ENCODE peak calls at places on chromosome 13, in seven cellular contexts. R, O, D, B, G, E and J are unnamed samples.

GRCh38 chr13:98325724-98326123 is 148.7 kb upstream of the RNF113B start:
- DNase-seq in R (no peak), O (no peak), D (no peak), B (no peak), G (no peak), E (no peak), J (no peak)

GRCh38 chr13:48901786-48902185 is 73.9 kb upstream of the FNDC3A start:
- DNase-seq in R (no peak), O (no peak), D (no peak), B (no peak), G (no peak), E (no peak), J (no peak)

GRCh38 chr13:44906758-44907157 is 82.5 kb downstream of the NUFIP1 start:
- DNase-seq in R (no peak), O (no peak), D (no peak), B (no peak), G (no peak), E (no peak), J (no peak)

GRCh38 chr13:52344108-52344507 is 61.9 kb downstream of the THSD1 start:
- DNase-seq in R (no peak), O (no peak), D (no peak), B (no peak), G (no peak), E (no peak), J (no peak)

GRCh38 chr13:24254151-24254810 is 55.1 kb upstream of the C1QTNF9 start:
- DNase-seq in R (no peak), O (no peak), D (no peak), B (no peak), G (no peak), E (no peak), J (no peak)

GRCh38 chr13:77898097-77898496 is 20.5 kb downstream of the EDNRB start:
- DNase-seq in R (no peak), O (no peak), D (no peak), B (peak), G (no peak), E (no peak), J (no peak)

GRCh38 chr13:100090861-100091260 is 2.0 kb downstream of the PCCA start:
- DNase-seq in R (no peak), O (no peak), D (no peak), B (no peak), G (no peak), E (no peak), J (no peak)

GRCh38 chr13:41622545-41623429 is 165.4 kb downstream of the RGCC start:
- DNase-seq in R (no peak), O (no peak), D (no peak), B (no peak), G (no peak), E (no peak), J (no peak)

GRCh38 chr13:51687928-51688714 is 103.9 kb downstream of the WDFY2 start:
- DNase-seq in R (no peak), O (no peak), D (no peak), B (no peak), G (peak), E (peak), J (no peak)

GRCh38 chr13:68535329-68535728 is 1305.2 kb upstream of the PCDH9 start:
- DNase-seq in R (no peak), O (no peak), D (no peak), B (no peak), G (no peak), E (no peak), J (no peak)

GRCh38 chr13:107367258-107367657 is 799.3 kb upstream of the ARGLU1 start:
- DNase-seq in R (no peak), O (no peak), D (no peak), B (no peak), G (no peak), E (no peak), J (no peak)

GRCh38 chr13:78603240-78603947 is at the start of gene POU4F1:
- DNase-seq in R (no peak), O (peak), D (no peak), B (peak), G (peak), E (peak), J (no peak)

GRCh38 chr13:46866150-46866549 is 30.7 kb downstream of the HTR2A start:
- DNase-seq in R (no peak), O (no peak), D (peak), B (no peak), G (peak), E (peak), J (no peak)

GRCh38 chr13:62119739-62120700 is 704.4 kb upstream of the PCDH20 start:
- DNase-seq in R (peak), O (no peak), D (no peak), B (no peak), G (no peak), E (peak), J (no peak)

GRCh38 chr13:64371045-64371444 is 2859.1 kb downstream of the PCDH9 start:
- DNase-seq in R (peak), O (no peak), D (no peak), B (no peak), G (no peak), E (no peak), J (no peak)

GRCh38 chr13:96652506-96652905 is 341.8 kb downstream of the OXGR1 start:
- DNase-seq in R (no peak), O (no peak), D (no peak), B (no peak), G (no peak), E (no peak), J (no peak)

GRCh38 chr13:41034862-41035261 is 15.7 kb upstream of the ELF1 start:
- DNase-seq in R (no peak), O (no peak), D (no peak), B (no peak), G (no peak), E (no peak), J (no peak)

GRCh38 chr13:23477096-23477495 is 43.6 kb upstream of the SACS start:
- DNase-seq in R (no peak), O (no peak), D (no peak), B (no peak), G (no peak), E (no peak), J (no peak)

GRCh38 chr13:48769107-48769704 is 115.5 kb downstream of the CYSLTR2 start:
- DNase-seq in R (peak), O (peak), D (peak), B (peak), G (peak), E (peak), J (peak)

GRCh38 chr13:32134241-32134801 is 102.7 kb downstream of the FRY start:
- DNase-seq in R (no peak), O (no peak), D (no peak), B (no peak), G (no peak), E (no peak), J (no peak)

GRCh38 chr13:44932850-44933251 is 56.4 kb downstream of the NUFIP1 start:
- DNase-seq in R (no peak), O (no peak), D (no peak), B (no peak), G (no peak), E (no peak), J (no peak)

GRCh38 chr13:113349491-113349890 is 14.4 kb downstream of the GRTP1 start:
- DNase-seq in R (no peak), O (no peak), D (no peak), B (no peak), G (no peak), E (no peak), J (no peak)
- TF ChIP-seq YY1 in R (no peak), O (no peak), D (no peak), B (no peak), G (no peak), E (no peak), J (no peak)

GRCh38 chr13:39397866-39398265 is 205.1 kb downstream of the LHFPL6 start:
- DNase-seq in R (no peak), O (no peak), D (no peak), B (no peak), G (no peak), E (no peak), J (no peak)
- TF ChIP-seq YY1 in R (no peak), O (no peak), D (no peak), B (no peak), G (no peak), E (no peak), J (no peak)

GRCh38 chr13:50529154-50529882 is 314.2 kb downstream of the DLEU7 start:
- DNase-seq in R (peak), O (no peak), D (no peak), B (no peak), G (no peak), E (peak), J (no peak)
- TF ChIP-seq YY1 in R (peak), O (no peak), D (no peak), B (no peak), G (no peak), E (no peak), J (no peak)

GRCh38 chr13:26095846-26096245 is 44.0 kb upstream of the SHISA2 start:
- DNase-seq in R (no peak), O (no peak), D (no peak), B (no peak), G (no peak), E (no peak), J (no peak)

DNA sequence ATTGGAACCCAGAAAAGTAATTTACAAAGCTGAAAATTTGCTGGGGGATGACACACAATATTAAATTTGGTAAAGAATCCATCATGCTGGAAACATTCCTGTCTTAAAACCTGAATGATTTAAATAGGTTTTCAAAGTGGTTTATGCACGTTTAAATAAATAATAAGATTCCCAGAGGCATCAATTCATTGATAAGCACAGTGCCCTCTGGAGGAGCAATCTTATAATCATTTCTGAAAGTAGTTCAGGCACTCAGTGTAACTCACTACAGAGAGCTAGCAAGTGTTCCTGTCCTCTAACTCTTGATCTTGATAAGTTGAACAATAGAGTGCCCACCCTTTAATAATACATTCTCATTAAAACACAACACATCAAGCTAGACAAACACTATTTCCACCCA is 43.5 kb upstream of the SHISA2 start:
- DNase-seq in R (no peak), O (no peak), D (no peak), B (no peak), G (no peak), E (no peak), J (no peak)
- TF ChIP-seq YY1 in R (no peak), O (no peak), D (no peak), B (no peak), G (no peak), E (no peak), J (no peak)

DNA sequence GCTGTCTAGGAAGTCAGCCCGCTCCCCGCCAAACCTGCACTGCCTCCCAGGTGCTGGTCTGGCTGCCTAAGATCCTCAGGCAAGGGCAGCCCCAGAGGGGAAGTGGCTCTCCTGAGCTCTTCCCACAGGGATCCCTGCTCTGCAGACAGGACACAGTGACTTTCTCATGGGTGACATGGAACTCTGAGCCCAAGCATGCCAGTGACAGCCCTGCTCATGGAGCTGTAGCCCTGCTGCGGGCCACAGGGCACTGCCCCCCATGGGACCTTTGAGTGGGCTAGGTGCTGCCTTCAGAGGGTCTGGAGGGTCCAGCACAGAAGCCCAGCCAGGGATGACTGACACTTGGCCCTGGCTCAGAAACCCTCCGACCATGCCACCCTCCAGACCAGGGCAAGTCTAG is 109.1 kb downstream of the TUBA3C start:
- DNase-seq in R (no peak), O (no peak), D (no peak), B (no peak), G (no peak), E (no peak), J (no peak)
- TF ChIP-seq YY1 in R (no peak), O (no peak), D (no peak), B (no peak), G (no peak), E (no peak), J (no peak)

GRCh38 chr13:109869312-109870237 is 83.2 kb upstream of the IRS2 start:
- DNase-seq in R (no peak), O (peak), D (no peak), B (no peak), G (no peak), E (peak), J (no peak)
- TF ChIP-seq YY1 in R (no peak), O (no peak), D (no peak), B (no peak), G (no peak), E (no peak), J (no peak)

GRCh38 chr13:28707629-28708427 is 10.9 kb downstream of the SLC46A3 start:
- DNase-seq in R (no peak), O (no peak), D (no peak), B (peak), G (no peak), E (no peak), J (no peak)
- TF ChIP-seq YY1 in R (no peak), O (peak), D (no peak), B (peak), G (no peak), E (no peak), J (no peak)